ENCODE peak calls at places on chromosomes 4 and X, in ten cellular contexts. G is ovary, W is thyroid gland, Q is dorsolateral prefrontal cortex, J is uterus, S is fibroblast of mammary gland, M is lower lobe of right lung, C is left ventricle myocardium inferior, B is GM06990, P is tibial nerve. Y is an unnamed sample.

GRCh38 chrX:138485767-138486166 is 225.8 kb downstream of the FGF13 start:
- DNase-seq in P (no peak), G (no peak), J (no peak), C (no peak), B (no peak), S (no peak), W (no peak), Q (no peak), M (no peak), Y (no peak)

GRCh38 chr4:92305878-92306520 is 2.2 kb downstream of the GRID2 start:
- DNase-seq in W (no peak), S (no peak), Q (peak; percentile 14), M (no peak), G (no peak), J (no peak), C (no peak), P (no peak), B (no peak), Y (no peak)

GRCh38 chr4:139768913-139769312 is 103.3 kb downstream of the MGST2 start:
- DNase-seq in M (no peak), B (no peak), W (no peak), C (no peak), Q (no peak), P (no peak), S (peak; percentile 24), G (no peak), J (no peak), Y (no peak)

GRCh38 chr4:54568184-54568583 is 89.6 kb upstream of the KIT start:
- DNase-seq in Q (no peak), M (no peak), B (no peak), G (no peak), P (no peak), C (no peak), S (peak; percentile 95), J (no peak), W (no peak), Y (no peak)

GRCh38 chrX:16119353-16120220 is 3.8 kb upstream of the GRPR start:
- DNase-seq in M (no peak), P (no peak), W (no peak), J (no peak), C (no peak), Q (no peak), G (no peak), B (peak; percentile 79), S (no peak), Y (no peak)

GRCh38 chr4:33722800-33723511 is 2521.4 kb downstream of the ARAP2 start:
- DNase-seq in M (no peak), J (no peak), Q (no peak), P (no peak), S (peak; percentile 73), W (no peak), C (no peak), G (no peak), B (no peak), Y (no peak)

GRCh38 chrX:143047511-143047910 is 21.8 kb downstream of the SPANXN4 start:
- DNase-seq in B (no peak), S (no peak), J (no peak), G (no peak), M (no peak), Q (no peak), P (no peak), C (no peak), W (no peak), Y (no peak)

GRCh38 chrX:129876734-129877395 is 29.1 kb upstream of the UTP14A start:
- DNase-seq in Q (no peak), M (no peak), W (peak; percentile 2), C (no peak), S (peak; percentile 42), P (no peak), G (no peak), J (no peak), B (no peak), Y (no peak)

GRCh38 chr4:165506780-165507305 is 128.0 kb downstream of the CPE start:
- DNase-seq in B (no peak), G (no peak), P (no peak), M (no peak), S (no peak), C (no peak), W (no peak), J (no peak), Q (no peak), Y (no peak)

GRCh38 chrX:27815209-27815608 is 7.4 kb downstream of the MAGEB10 start:
- DNase-seq in M (no peak), C (no peak), J (no peak), W (no peak), B (no peak), Q (no peak), G (no peak), P (no peak), S (peak; percentile 1), Y (no peak)

GRCh38 chr4:835148-836002 is 9.4 kb upstream of the CPLX1 start:
- DNase-seq in B (no peak), S (no peak), G (no peak), Q (no peak), W (no peak), J (no peak), C (peak; percentile 70), M (peak; percentile 57), P (no peak), Y (no peak)

DNA sequence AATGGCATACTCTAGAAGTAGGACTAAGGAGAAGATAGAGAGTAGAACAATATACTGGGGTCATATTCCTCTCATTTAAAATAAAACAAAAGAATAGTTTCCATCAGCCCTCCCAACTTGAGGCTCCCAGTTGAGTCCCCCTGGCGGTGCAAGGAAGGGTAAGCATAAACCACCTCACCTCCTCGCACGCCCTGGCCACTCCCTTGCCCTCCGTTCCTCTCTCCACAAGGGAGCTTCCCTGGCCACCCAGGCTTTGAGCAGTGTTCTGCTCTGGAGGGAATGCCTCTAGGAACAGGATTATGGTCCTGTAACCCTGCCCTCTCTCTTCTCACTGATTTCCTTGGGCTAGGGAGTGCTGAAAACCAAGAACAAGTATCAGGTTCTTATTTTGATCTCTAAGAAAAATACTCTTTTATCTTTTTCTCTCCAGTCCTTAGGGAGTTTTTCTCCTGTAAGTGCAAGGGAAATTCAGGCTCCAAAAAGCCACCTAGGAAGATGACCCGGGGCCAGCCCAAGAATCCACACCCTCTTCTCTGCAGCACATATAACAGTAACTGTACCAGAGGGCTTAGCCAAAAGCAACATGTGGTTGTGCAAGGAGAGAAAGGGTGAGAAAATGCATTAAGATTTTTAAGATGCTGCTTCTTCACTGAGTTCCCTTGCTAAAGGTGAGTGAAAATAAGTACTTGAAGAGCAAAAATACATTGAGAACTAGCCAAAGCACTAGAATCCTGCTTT is 69.9 kb downstream of the USP38 start:
- DNase-seq in Q (no peak), P (peak; percentile 57), G (no peak), B (no peak), S (no peak), W (no peak), C (no peak), J (no peak), M (no peak), Y (no peak)
- TF ChIP-seq CTCF in Q (no peak), P (no peak), G (no peak), B (no peak), S (no peak), W (no peak), C (no peak), J (no peak), M (no peak), Y (no peak)

DNA sequence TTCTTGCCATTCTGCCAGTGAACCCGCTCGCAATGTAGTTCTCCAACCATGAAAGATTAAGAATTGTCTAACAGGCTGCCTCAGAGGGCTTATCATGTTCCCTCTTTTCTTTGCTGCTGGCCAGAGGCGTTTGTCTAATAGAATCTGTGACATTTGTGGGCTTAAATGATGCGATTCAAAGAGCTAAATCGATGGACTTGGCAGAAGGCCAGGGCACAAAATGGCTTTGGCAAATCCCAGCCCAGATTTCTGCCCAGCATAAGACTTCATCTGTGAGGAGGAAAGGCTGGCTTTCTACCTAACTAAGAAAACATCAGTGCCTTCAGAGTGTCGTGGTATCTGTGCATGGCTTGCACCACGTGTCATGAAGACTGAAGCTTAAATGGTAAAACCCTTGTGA is 79.9 kb downstream of the TRPC5OS start:
- DNase-seq in B (no peak), W (peak; percentile 1), Q (no peak), G (no peak), M (no peak), C (no peak), S (no peak), P (no peak), J (no peak), Y (no peak)
- TF ChIP-seq CTCF in B (no peak), W (no peak), Q (no peak), G (no peak), M (no peak), C (no peak), S (no peak), P (no peak), J (no peak), Y (no peak)

GRCh38 chr4:176149680-176150079 is 45.7 kb downstream of the SPATA4 start:
- DNase-seq in J (no peak), Q (no peak), S (peak; percentile 2), B (no peak), P (no peak), M (no peak), G (no peak), C (no peak), W (no peak), Y (no peak)

GRCh38 chr4:176153124-176153523 is 42.3 kb downstream of the SPATA4 start:
- DNase-seq in J (no peak), W (no peak), M (no peak), C (no peak), Q (no peak), S (no peak), G (no peak), P (no peak), B (no peak), Y (no peak)

GRCh38 chr4:176150704-176151103 is 44.7 kb downstream of the SPATA4 start:
- DNase-seq in J (no peak), G (no peak), P (no peak), Q (no peak), W (no peak), C (no peak), S (no peak), B (no peak), M (no peak), Y (no peak)

GRCh38 chr4:176150283-176150682 is 45.1 kb downstream of the SPATA4 start:
- DNase-seq in M (no peak), W (no peak), P (no peak), J (no peak), G (no peak), Q (no peak), C (no peak), B (no peak), S (peak; percentile 58), Y (no peak)
- TF ChIP-seq CTCF in M (peak; percentile 23), W (no peak), P (no peak), J (peak; percentile 16), G (no peak), Q (no peak), C (peak; percentile 61), B (peak; percentile 27), S (peak; percentile 32), Y (peak; percentile 48)

GRCh38 chr4:69044247-69044646 is 52.0 kb upstream of the UGT2B7 start:
- DNase-seq in B (no peak), W (no peak), M (no peak), J (no peak), G (no peak), C (no peak), Q (no peak), P (no peak), S (peak; percentile 22), Y (no peak)

GRCh38 chr4:69038582-69038981 is 57.7 kb upstream of the UGT2B7 start:
- DNase-seq in J (no peak), C (no peak), Q (no peak), S (peak; percentile 42), B (no peak), G (no peak), M (no peak), W (no peak), P (no peak), Y (no peak)

GRCh38 chr4:69039071-69039470 is 57.2 kb upstream of the UGT2B7 start:
- DNase-seq in J (no peak), M (no peak), S (no peak), B (no peak), Q (no peak), P (no peak), C (no peak), W (no peak), G (no peak), Y (no peak)
- TF ChIP-seq CTCF in J (no peak), M (no peak), S (no peak), B (no peak), Q (no peak), P (no peak), C (no peak), W (no peak), G (no peak), Y (no peak)

Y was measured in type B pancreatic cell.